ENCODE peak calls at places on chromosomes 11 and 22, in ten cellular contexts. Z, D, Y, X, I, F, T, A, Q and W are unnamed samples.

GRCh38 chr22:43858156-43858895 is 4.0 kb downstream of the SULT4A1 start:
- DNase-seq in Z (no peak), D (no peak), Y (no peak), X (no peak), I (no peak), F (no peak), T (no peak), A (peak), Q (no peak), W (no peak)

GRCh38 chr22:45211848-45212247 is 28.8 kb downstream of the KIAA0930 start:
- DNase-seq in Z (no peak), D (no peak), Y (no peak), X (no peak), I (no peak), F (peak), T (no peak), A (no peak), Q (no peak), W (no peak)

GRCh38 chr11:30282289-30282631 is 40.6 kb upstream of the ARL14EP start:
- DNase-seq in Z (no peak), D (no peak), Y (no peak), X (peak), I (no peak), F (no peak), T (no peak), A (no peak), Q (no peak), W (no peak)

GRCh38 chr11:115918579-115918978 is 414.4 kb upstream of the CADM1 start:
- DNase-seq in Z (no peak), D (no peak), Y (no peak), X (no peak), I (no peak), F (no peak), T (no peak), A (no peak), Q (no peak), W (no peak)

GRCh38 chr11:72079776-72080325 is 491 bp downstream of the NUMA1 start:
- DNase-seq in Z (no peak), D (no peak), Y (no peak), X (peak), I (no peak), F (no peak), T (no peak), A (no peak), Q (no peak), W (no peak)

GRCh38 chr22:37211075-37211852 is 1.0 kb downstream of the SSTR3 start:
- DNase-seq in Z (no peak), D (no peak), Y (no peak), X (no peak), I (no peak), F (no peak), T (no peak), A (no peak), Q (no peak), W (peak)

GRCh38 chr11:27933992-27934829 is 173.7 kb downstream of the KIF18A start:
- DNase-seq in Z (peak), D (no peak), Y (no peak), X (no peak), I (no peak), F (peak), T (no peak), A (no peak), Q (peak), W (no peak)

GRCh38 chr11:14463623-14464022 is 36.0 kb downstream of the COPB1 start:
- DNase-seq in Z (no peak), D (no peak), Y (no peak), X (no peak), I (no peak), F (no peak), T (no peak), A (no peak), Q (no peak), W (no peak)

GRCh38 chr11:74954199-74954598 is 5.1 kb downstream of the SPCS2 start:
- DNase-seq in Z (no peak), D (no peak), Y (no peak), X (no peak), I (no peak), F (no peak), T (no peak), A (no peak), Q (no peak), W (no peak)

GRCh38 chr11:107157146-107157808 is 139.0 kb upstream of the GUCY1A2 start:
- DNase-seq in Z (no peak), D (no peak), Y (no peak), X (no peak), I (no peak), F (no peak), T (no peak), A (no peak), Q (no peak), W (no peak)

GRCh38 chr22:17512960-17513359 is 50.3 kb upstream of the SLC25A18 start:
- DNase-seq in Z (no peak), D (no peak), Y (no peak), X (no peak), I (no peak), F (no peak), T (no peak), A (no peak), Q (no peak), W (no peak)

GRCh38 chr11:31160504-31161422 is 208.8 kb downstream of the DCDC1 start:
- DNase-seq in Z (no peak), D (no peak), Y (peak), X (no peak), I (no peak), F (no peak), T (no peak), A (peak), Q (no peak), W (no peak)

GRCh38 chr11:79512706-79513469 is 72.1 kb upstream of the TENM4 start:
- DNase-seq in Z (no peak), D (no peak), Y (no peak), X (no peak), I (no peak), F (no peak), T (no peak), A (no peak), Q (no peak), W (no peak)

GRCh38 chr11:110897035-110897434 is 184.8 kb upstream of the ARHGAP20 start:
- DNase-seq in Z (no peak), D (no peak), Y (no peak), X (no peak), I (no peak), F (no peak), T (no peak), A (no peak), Q (peak), W (no peak)

GRCh38 chr11:119990306-119991021 is 147.4 kb downstream of the TRIM29 start:
- DNase-seq in Z (no peak), D (no peak), Y (no peak), X (no peak), I (no peak), F (no peak), T (no peak), A (no peak), Q (no peak), W (no peak)

GRCh38 chr11:15074206-15075161 is 1.1 kb downstream of the CALCB start:
- DNase-seq in Z (peak), D (peak), Y (peak), X (peak), I (peak), F (peak), T (peak), A (peak), Q (peak), W (peak)